ENCODE peak calls at places on chromosomes 6 and 20, in eight cellular contexts. V is spleen, G is erythroblast, W is heart left ventricle, X is IMR-90, U is uterus, N is HepG2, C is breast epithelium. P is an unnamed sample.

GRCh38 chr20:3106658-3107463 is 22.3 kb upstream of the AVP start:
- DNase-seq in V (no peak), G (no peak), W (no peak), X (no peak), U (no peak), N (peak), C (no peak), P (no peak)

GRCh38 chr6:39068391-39068790 is 19.8 kb downstream of the GLP1R start:
- DNase-seq in V (peak), G (no peak), W (no peak), X (no peak), U (no peak), N (no peak), C (no peak), P (no peak)

GRCh38 chr20:6127825-6128224 is 5.0 kb upstream of the FERMT1 start:
- DNase-seq in V (no peak), G (no peak), W (no peak), X (no peak), U (no peak), N (no peak), C (no peak), P (no peak)

GRCh38 chr6:101011165-101011564 is 130.0 kb upstream of the ASCC3 start:
- DNase-seq in V (no peak), G (no peak), W (no peak), X (no peak), U (no peak), N (no peak), C (no peak), P (no peak)

GRCh38 chr20:12028771-12029170 is 111.1 kb downstream of the BTBD3 start:
- DNase-seq in V (no peak), G (no peak), W (no peak), X (no peak), U (no peak), N (no peak), C (no peak), P (no peak)

GRCh38 chr6:138682722-138683521 is 90.6 kb upstream of the CCDC28A start:
- DNase-seq in V (no peak), G (no peak), W (no peak), X (peak), U (no peak), N (no peak), C (no peak), P (peak)

GRCh38 chr20:63064310-63064709 is 57.5 kb upstream of the BHLHE23 start:
- DNase-seq in V (peak), G (no peak), W (no peak), X (no peak), U (no peak), N (no peak), C (peak), P (no peak)

GRCh38 chr20:420721-421574 is 12.8 kb downstream of the RBCK1 start:
- DNase-seq in V (peak), G (peak), W (no peak), X (no peak), U (no peak), N (no peak), C (no peak), P (no peak)

GRCh38 chr6:46746691-46747090 is at the start of gene ANKRD66:
- DNase-seq in V (no peak), G (no peak), W (no peak), X (no peak), U (no peak), N (no peak), C (no peak), P (no peak)

GRCh38 chr6:110690106-110690654 is 125.1 kb downstream of the CDK19 start:
- DNase-seq in V (no peak), G (no peak), W (no peak), X (no peak), U (no peak), N (no peak), C (no peak), P (no peak)

DNA sequence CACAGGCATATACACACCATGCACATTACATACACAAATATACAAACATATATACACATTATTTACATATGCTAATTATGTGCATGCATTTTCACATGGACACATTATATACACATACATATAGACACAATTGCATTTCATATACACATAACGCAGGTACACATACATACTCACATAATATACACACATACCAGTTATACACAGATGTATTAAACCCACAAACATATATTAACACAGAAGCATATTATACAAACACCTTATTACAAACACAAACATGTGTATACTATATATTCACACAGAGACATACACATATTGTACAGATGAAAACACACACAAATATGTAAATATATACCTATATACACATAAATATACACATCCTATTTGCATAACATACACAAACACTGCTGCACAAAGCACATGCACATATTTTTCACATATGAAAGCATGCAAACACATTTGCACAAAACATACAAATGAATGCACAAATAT is 140.2 kb downstream of the VEGFA start:
- DNase-seq in V (no peak), G (peak), W (no peak), X (no peak), U (no peak), N (no peak), C (no peak), P (no peak)
- TF ChIP-seq POLR2A in V (no peak), G (no peak), W (no peak), X (no peak), U (no peak), N (no peak), C (no peak), P (no peak)

GRCh38 chr20:53222932-53223331 is 250.8 kb downstream of the TSHZ2 start:
- DNase-seq in V (no peak), G (no peak), W (no peak), X (no peak), U (no peak), N (no peak), C (no peak), P (no peak)
- TF ChIP-seq POLR2A in V (no peak), G (no peak), W (no peak), X (no peak), U (no peak), N (no peak), C (no peak), P (no peak)

GRCh38 chr6:143513410-143513809 is 1.9 kb upstream of the FUCA2 start:
- DNase-seq in V (peak), G (peak), W (no peak), X (no peak), U (no peak), N (peak), C (no peak), P (no peak)

GRCh38 chr6:143514996-143515760 is 3.7 kb upstream of the FUCA2 start:
- DNase-seq in V (no peak), G (no peak), W (peak), X (no peak), U (no peak), N (no peak), C (no peak), P (no peak)

GRCh38 chr6:143507358-143508145 is 4.0 kb downstream of the FUCA2 start:
- DNase-seq in V (no peak), G (no peak), W (no peak), X (peak), U (no peak), N (no peak), C (no peak), P (no peak)

GRCh38 chr6:143515766-143516355 is 4.3 kb upstream of the FUCA2 start:
- DNase-seq in V (no peak), G (no peak), W (no peak), X (no peak), U (no peak), N (no peak), C (no peak), P (no peak)

GRCh38 chr6:143510991-143511891 is at the start of gene FUCA2:
- DNase-seq in V (peak), G (peak), W (peak), X (peak), U (peak), N (peak), C (peak), P (peak)
- TF ChIP-seq POLR2A in V (no peak), G (peak), W (peak), X (peak), U (peak), N (peak), C (peak), P (peak)

GRCh38 chr6:113967777-113968176 is 3.2 kb downstream of the HDAC2 start:
- DNase-seq in V (no peak), G (no peak), W (no peak), X (no peak), U (no peak), N (no peak), C (no peak), P (no peak)

GRCh38 chr6:113968472-113968871 is 2.5 kb downstream of the HDAC2 start:
- DNase-seq in V (no peak), G (no peak), W (no peak), X (no peak), U (no peak), N (no peak), C (no peak), P (no peak)

GRCh38 chr6:113971786-113972185 is 838 bp upstream of the HDAC2 start:
- DNase-seq in V (no peak), G (peak), W (no peak), X (no peak), U (no peak), N (no peak), C (no peak), P (no peak)

GRCh38 chr6:113970808-113971676 is at the start of gene HDAC2:
- DNase-seq in V (peak), G (peak), W (peak), X (peak), U (peak), N (peak), C (peak), P (peak)

DNA sequence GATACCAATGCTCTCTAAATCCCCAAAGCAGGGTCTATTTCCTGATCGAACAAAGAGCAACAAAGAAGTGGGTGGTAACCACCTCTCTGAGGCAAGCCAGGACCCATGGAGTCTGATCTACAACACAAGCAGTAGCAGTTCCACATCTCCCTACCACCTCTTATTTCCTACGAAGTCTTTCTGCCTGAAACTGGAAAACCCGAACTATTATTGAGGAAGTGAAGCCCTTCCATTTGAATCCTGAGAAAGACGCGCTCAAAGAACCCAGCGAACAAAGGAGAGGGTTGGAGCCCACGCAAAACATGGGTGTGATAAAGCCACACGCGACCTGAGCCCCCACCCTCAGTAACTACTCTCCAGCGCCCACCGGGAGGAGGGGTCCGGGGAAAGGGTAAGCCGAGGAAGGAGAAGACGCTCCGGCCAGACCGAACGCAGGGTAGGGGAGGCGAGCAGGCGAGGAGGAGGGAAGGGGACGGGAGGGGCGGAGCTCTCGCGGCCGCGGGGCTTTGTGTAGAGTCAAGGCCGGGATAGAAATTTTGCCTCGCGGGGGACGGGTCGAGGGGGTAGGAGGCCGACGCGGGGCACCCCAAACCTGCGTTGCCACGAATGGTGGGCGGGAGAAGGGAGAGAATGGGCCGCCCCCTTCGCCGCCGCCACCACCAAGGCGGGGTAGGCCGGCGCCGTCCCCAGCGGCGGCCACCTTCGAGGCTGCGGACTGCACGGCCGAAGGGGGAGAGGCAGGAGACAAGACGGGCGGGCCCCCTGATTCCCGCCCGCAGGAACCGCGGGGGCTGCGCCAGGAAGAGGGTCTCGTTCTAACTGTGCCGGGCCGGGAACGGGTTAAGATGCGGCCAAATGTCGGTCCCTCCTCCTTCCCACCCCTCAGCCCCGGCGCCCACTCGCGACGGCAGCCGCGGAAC is 800 bp downstream of the HDAC2 start:
- DNase-seq in V (peak), G (peak), W (peak), X (peak), U (peak), N (peak), C (peak), P (peak)
- TF ChIP-seq POLR2A in V (no peak), G (no peak), W (no peak), X (no peak), U (no peak), N (no peak), C (no peak), P (no peak)

GRCh38 chr6:41560440-41561192 is 14.4 kb downstream of the FOXP4 start:
- DNase-seq in V (peak), G (peak), W (peak), X (no peak), U (peak), N (no peak), C (no peak), P (no peak)
- TF ChIP-seq POLR2A in V (no peak), G (no peak), W (no peak), X (no peak), U (no peak), N (no peak), C (no peak), P (no peak)

DNA sequence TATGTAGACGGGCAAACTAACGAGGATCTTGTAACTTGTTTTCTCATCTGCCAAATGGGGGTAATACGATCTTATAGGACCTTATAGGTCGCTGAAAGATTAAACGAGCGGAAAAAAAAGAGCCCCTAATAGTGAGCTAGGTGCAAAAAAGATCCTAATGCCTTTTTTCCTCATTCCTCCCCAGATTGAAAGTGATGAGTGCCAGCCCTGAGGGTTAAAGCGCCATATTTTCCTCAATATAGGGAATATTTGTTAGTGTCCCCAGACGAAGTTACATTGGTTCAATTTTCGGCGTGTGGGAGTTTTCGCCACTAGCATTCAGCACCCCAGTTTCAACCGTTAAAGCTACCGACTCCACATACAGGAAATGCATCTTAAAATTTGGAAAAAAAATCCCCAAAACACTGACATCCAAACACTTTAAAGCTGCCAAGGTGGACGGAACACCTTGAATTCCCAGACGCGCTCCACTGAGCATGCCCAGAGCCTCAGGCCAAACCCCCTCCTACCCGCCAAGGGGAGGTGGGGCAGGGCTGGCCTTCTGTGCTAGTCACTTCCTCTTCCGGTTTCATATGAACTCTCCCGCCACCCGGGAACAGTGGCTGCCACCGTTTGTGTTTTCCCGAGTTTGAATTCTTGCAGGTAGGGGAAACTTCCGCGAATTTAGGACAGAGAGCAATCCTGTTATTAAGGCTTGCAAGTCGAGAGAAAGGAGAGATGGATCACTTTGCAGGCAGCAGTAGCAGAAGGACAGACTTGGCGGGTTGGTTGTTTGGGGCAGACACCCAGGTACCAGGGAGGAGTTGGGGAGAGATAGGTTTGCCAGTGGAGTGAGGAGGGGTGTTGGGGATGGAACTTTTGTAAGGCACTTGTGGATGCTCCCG is at the start of gene PRIM2:
- DNase-seq in V (peak), G (peak), W (peak), X (peak), U (peak), N (peak), C (peak), P (peak)
- TF ChIP-seq POLR2A in V (no peak), G (peak), W (peak), X (peak), U (peak), N (peak), C (no peak), P (peak)

DNA sequence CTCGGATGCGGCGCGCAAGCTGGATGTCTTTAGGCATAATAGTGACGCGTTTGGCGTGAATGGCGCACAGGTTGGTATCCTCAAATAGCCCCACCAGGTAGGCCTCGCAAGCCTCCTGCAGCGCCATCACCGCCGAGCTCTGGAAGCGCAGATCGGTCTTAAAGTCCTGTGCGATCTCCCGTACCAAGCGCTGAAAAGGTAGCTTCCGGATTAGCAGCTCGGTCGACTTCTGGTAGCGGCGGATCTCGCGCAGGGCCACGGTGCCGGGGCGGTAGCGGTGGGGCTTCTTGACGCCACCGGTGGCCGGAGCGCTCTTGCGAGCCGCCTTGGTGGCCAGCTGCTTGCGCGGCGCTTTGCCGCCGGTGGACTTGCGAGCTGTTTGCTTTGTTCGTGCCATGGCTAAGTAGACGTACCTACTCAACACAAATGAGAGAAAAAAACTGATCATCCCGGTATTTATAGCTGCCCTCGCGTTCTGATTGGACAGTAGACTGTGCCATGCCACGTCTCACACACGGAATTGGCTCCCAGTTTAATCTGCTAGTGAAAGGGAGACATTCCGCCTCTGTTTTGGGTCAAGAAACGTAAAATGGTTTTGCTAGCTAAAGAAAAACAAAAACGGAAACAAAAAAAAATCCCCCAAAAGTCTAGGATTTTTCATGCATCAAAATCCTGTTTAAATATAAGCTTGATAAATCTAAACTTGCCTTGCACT is 40.1 kb downstream of the OR2B2 start:
- DNase-seq in V (peak), G (peak), W (peak), X (peak), U (peak), N (no peak), C (peak), P (no peak)
- TF ChIP-seq POLR2A in V (peak), G (peak), W (peak), X (peak), U (peak), N (no peak), C (peak), P (peak)

GRCh38 chr6:57172136-57173055 is at the start of gene BAG2:
- DNase-seq in V (peak), G (peak), W (peak), X (peak), U (peak), N (peak), C (peak), P (peak)
- TF ChIP-seq POLR2A in V (no peak), G (peak), W (peak), X (peak), U (peak), N (peak), C (no peak), P (peak)

GRCh38 chr6:26043389-26044139 is 43.7 kb upstream of the HFE start:
- DNase-seq in V (peak), G (peak), W (peak), X (peak), U (peak), N (peak), C (peak), P (no peak)
- TF ChIP-seq POLR2A in V (peak), G (peak), W (peak), X (peak), U (peak), N (peak), C (peak), P (peak)

GRCh38 chr20:32483351-32484220 is 101.5 kb downstream of the NOL4L start:
- DNase-seq in V (peak), G (peak), W (peak), X (peak), U (peak), N (peak), C (peak), P (peak)

GRCh38 chr20:32484221-32485125 is 100.7 kb downstream of the NOL4L start:
- DNase-seq in V (peak), G (no peak), W (peak), X (no peak), U (peak), N (no peak), C (no peak), P (no peak)

GRCh38 chr20:32480361-32481199 is 104.6 kb downstream of the NOL4L start:
- DNase-seq in V (no peak), G (no peak), W (no peak), X (peak), U (no peak), N (no peak), C (no peak), P (no peak)

GRCh38 chr20:32481311-32482103 is 103.6 kb downstream of the NOL4L start:
- DNase-seq in V (peak), G (no peak), W (no peak), X (no peak), U (no peak), N (no peak), C (no peak), P (no peak)

GRCh38 chr20:32482251-32483220 is 102.6 kb downstream of the NOL4L start:
- DNase-seq in V (peak), G (peak), W (peak), X (no peak), U (no peak), N (no peak), C (no peak), P (no peak)
- TF ChIP-seq POLR2A in V (no peak), G (no peak), W (no peak), X (peak), U (no peak), N (no peak), C (no peak), P (no peak)

P was measured in H54.